ENCODE peak calls at places on chromosome 17, in six cellular contexts. D is kidney epithelial cell, J is cardiac muscle cell, Z is stomach, P is lower lobe of right lung, V is fibroblast of the aortic adventitia. T is an unnamed sample.
A peak's percentile ranks its signal among the peaks of the same experiment; 100 is the strongest.

GRCh38 chr17:79453481-79453880 is 157.4 kb downstream of the RBFOX3 start:
- DNase-seq in J (no peak), V (no peak), P (no peak), Z (no peak), D (no peak), T (no peak)

GRCh38 chr17:29084476-29085148 is 41.7 kb downstream of the PIPOX start:
- DNase-seq in D (no peak), P (no peak), J (no peak), V (no peak), Z (peak; percentile 40), T (peak; percentile 41)

GRCh38 chr17:79833744-79834574 is 5.3 kb downstream of the CBX4 start:
- DNase-seq in J (no peak), V (no peak), Z (no peak), D (no peak), P (peak; percentile 47), T (no peak)

GRCh38 chr17:17170346-17170976 is 35.7 kb downstream of the PLD6 start:
- DNase-seq in P (no peak), V (peak; percentile 64), J (peak; percentile 24), D (no peak), Z (no peak), T (no peak)

GRCh38 chr17:48127371-48128051 is 19.9 kb downstream of the SNX11 start:
- DNase-seq in J (peak; percentile 7), D (peak; percentile 56), V (peak; percentile 4), Z (no peak), P (no peak), T (no peak)

GRCh38 chr17:81233316-81233715 is 5.5 kb downstream of the TEPSIN start:
- DNase-seq in Z (no peak), P (no peak), J (no peak), D (no peak), V (no peak), T (no peak)

GRCh38 chr17:64732336-64733006 is 70.4 kb upstream of the SMURF2 start:
- DNase-seq in P (no peak), Z (no peak), V (peak; percentile 86), J (peak; percentile 78), D (no peak), T (peak; percentile 53)

GRCh38 chr17:31877911-31878702 is 19.1 kb upstream of the COPRS start:
- DNase-seq in V (peak; percentile 21), Z (no peak), J (no peak), P (no peak), D (no peak), T (peak; percentile 96)

GRCh38 chr17:45131616-45132301 is 556 bp downstream of the PLCD3 start:
- DNase-seq in V (no peak), Z (peak; percentile 48), J (peak; percentile 40), D (no peak), P (peak; percentile 68), T (no peak)

GRCh38 chr17:55303701-55304145 is 39.0 kb downstream of the HLF start:
- DNase-seq in D (no peak), P (no peak), V (peak; percentile 51), J (peak; percentile 46), Z (no peak), T (peak; percentile 39)
- TF ChIP-seq CTCF in D (no peak), P (no peak), V (peak; percentile 30), J (peak; percentile 31), Z (no peak), T (peak; percentile 44)

GRCh38 chr17:49194297-49194607 is 16.1 kb downstream of the GNGT2 start:
- DNase-seq in J (no peak), P (no peak), V (no peak), D (no peak), Z (no peak), T (no peak)
- H3K4me3 ChIP-seq in J (no peak overlapping the region), P (no peak overlapping the region), V (no peak overlapping the region), D (no peak overlapping the region), Z (no peak overlapping the region), T (no peak overlapping the region)

GRCh38 chr17:37062036-37062435 is 113.3 kb downstream of the AATF start:
- DNase-seq in V (no peak), P (no peak), J (no peak), D (no peak), Z (no peak), T (no peak)
- TF ChIP-seq CTCF in V (no peak), P (no peak), J (no peak), D (no peak), Z (no peak), T (no peak)

GRCh38 chr17:41667280-41668008 is 21.2 kb upstream of the EIF1 start:
- DNase-seq in Z (no peak), P (peak; percentile 49), V (no peak), D (no peak), J (no peak), T (no peak)

GRCh38 chr17:41666336-41666680 is 22.4 kb upstream of the EIF1 start:
- DNase-seq in Z (no peak), D (no peak), P (no peak), V (peak; percentile 33), J (peak; percentile 58), T (peak; percentile 80)

GRCh38 chr17:41665566-41666335 is 22.9 kb upstream of the EIF1 start:
- DNase-seq in V (peak; percentile 75), J (peak; percentile 88), Z (peak; percentile 93), P (peak; percentile 95), D (no peak), T (peak; percentile 83)

GRCh38 chr17:41664587-41665565 is 23.8 kb upstream of the EIF1 start:
- DNase-seq in Z (no peak), J (peak; percentile 30), P (no peak), D (no peak), V (no peak), T (no peak)

GRCh38 chr17:41666708-41667279 is 21.9 kb upstream of the EIF1 start:
- DNase-seq in Z (peak; percentile 88), J (peak; percentile 77), P (peak; percentile 90), D (no peak), V (peak; percentile 69), T (peak; percentile 76)
- H3K4me3 ChIP-seq in Z (peak overlapping the region; percentile 49), J (peak overlapping the region; percentile 14), P (peak overlapping the region; percentile 52), D (peak overlapping the region; percentile 18), V (peak overlapping the region; percentile 59), T (peak overlapping the region; percentile 62)

GRCh38 chr17:39863244-39863917 is 731 bp downstream of the IKZF3 start:
- DNase-seq in P (no peak), Z (no peak), V (no peak), J (no peak), D (no peak), T (no peak)

GRCh38 chr17:39866013-39866730 is 1.8 kb upstream of the ZPBP2 start:
- DNase-seq in P (no peak), V (no peak), D (no peak), J (no peak), Z (no peak), T (no peak)

GRCh38 chr17:39867084-39867890 is 715 bp upstream of the ZPBP2 start:
- DNase-seq in D (no peak), J (no peak), Z (no peak), P (no peak), V (no peak), T (no peak)

GRCh38 chr17:39861235-39861634 is 2.9 kb downstream of the IKZF3 start:
- DNase-seq in D (no peak), P (no peak), J (no peak), Z (no peak), V (no peak), T (no peak)

DNA sequence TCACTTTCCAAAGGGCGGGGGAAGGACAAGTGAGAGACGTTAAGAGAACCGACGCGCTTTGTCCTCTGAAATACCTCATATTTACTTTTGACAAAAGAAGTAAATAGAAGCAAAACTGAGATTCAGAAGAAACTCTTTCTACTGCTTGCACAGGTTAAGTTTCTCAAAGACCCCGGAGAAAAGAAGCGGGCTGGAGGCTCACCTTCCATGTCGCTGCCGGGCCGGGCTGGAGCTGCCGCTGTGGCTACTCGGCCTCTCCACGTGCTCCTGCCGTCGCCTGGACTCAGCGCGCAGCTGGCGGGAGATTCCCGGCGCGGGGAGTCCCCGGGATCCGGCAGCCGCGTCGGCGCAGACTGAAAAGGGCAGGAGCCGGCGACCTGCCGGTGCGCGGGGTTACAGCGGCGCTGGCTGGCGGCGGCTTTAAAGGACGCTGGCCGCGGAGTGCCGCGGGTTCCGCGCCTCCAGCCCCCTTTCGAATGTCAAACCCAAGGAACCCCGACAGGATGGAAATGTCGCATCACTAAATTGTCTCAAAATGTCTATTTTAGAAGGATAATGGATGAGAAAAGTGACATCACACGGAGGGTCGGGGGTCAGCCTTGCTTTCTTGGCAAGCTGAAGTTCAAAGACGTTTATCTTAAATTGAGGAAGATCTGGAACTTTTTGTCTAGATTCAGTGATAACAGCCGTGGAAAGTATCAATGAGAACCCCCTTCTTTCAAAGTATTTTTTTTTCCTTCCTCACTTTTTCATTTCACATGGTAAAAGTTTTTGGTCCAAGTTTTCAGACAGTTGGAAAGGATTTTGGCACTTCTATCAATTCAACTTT is at the start of gene IKZF3:
- DNase-seq in D (peak; percentile 18), Z (peak; percentile 84), P (peak; percentile 87), J (peak; percentile 35), V (no peak), T (peak; percentile 28)
- TF ChIP-seq CTCF in D (no peak), Z (no peak), P (peak; percentile 37), J (no peak), V (no peak), T (no peak)

DNA sequence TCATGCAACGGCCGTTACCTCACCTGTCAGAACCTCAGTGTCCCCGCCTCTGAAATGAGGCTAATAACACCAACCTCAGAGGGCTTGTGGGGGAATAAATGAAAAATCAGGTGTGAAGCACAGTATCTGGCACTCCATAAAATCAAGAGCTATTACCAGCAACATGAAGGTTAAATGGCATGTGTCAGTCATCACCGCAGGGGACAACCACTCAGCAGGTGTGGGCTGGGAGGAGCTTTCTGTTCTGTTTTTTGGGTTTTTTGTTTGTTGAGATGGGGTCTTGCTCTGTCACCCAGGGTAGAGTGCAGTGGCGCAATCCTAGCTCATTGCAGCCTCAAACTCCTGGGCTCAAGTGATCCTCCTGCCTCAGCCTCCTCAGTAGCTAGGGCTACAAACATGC is 16.8 kb upstream of the KRT19 start:
- DNase-seq in D (no peak), J (no peak), V (no peak), Z (no peak), P (no peak), T (no peak)
- H3K4me3 ChIP-seq in D (no peak overlapping the region), J (no peak overlapping the region), V (no peak overlapping the region), Z (no peak overlapping the region), P (no peak overlapping the region), T (no peak overlapping the region)

GRCh38 chr17:37521821-37522220 is 32.1 kb downstream of the DUSP14 start:
- DNase-seq in Z (no peak), V (no peak), J (no peak), P (no peak), D (no peak), T (no peak)

GRCh38 chr17:37516131-37516561 is 26.5 kb downstream of the DUSP14 start:
- DNase-seq in D (no peak), V (peak; percentile 59), Z (no peak), P (no peak), J (peak; percentile 35), T (no peak)

GRCh38 chr17:37520174-37520573 is 30.5 kb downstream of the DUSP14 start:
- DNase-seq in V (no peak), J (no peak), D (no peak), P (no peak), Z (no peak), T (no peak)

GRCh38 chr17:37519241-37519985 is 29.7 kb downstream of the DUSP14 start:
- DNase-seq in D (no peak), Z (no peak), V (peak; percentile 24), P (no peak), J (peak; percentile 39), T (peak; percentile 40)

GRCh38 chr17:37518816-37519215 is 29.1 kb downstream of the DUSP14 start:
- DNase-seq in Z (no peak), J (peak; percentile 19), V (no peak), D (no peak), P (no peak), T (no peak)
- TF ChIP-seq CTCF in Z (no peak), J (no peak), V (no peak), D (no peak), P (no peak), T (no peak)